ENCODE peak calls at places on chromosomes 11 and 22, in four cellular contexts. One of them, this sample, is unnamed.

GRCh38 chr11:61027141-61027840 is 55.8 kb downstream of the CD6 start:
- DNase-seq in colonic mucosa: no peak
- DNase-seq in H1: no peak
- DNase-seq in right atrium auricular region: no peak
- DNase-seq in this sample: no peak

GRCh38 chr11:85167038-85167437 is 460.1 kb downstream of the DLG2 start:
- DNase-seq in colonic mucosa: no peak
- DNase-seq in H1: no peak
- DNase-seq in right atrium auricular region: no peak
- DNase-seq in this sample: no peak

GRCh38 chr22:17705565-17706450 is 67.3 kb downstream of the BCL2L13 start:
- DNase-seq in right atrium auricular region: no peak
- DNase-seq in colonic mucosa: no peak
- DNase-seq in H1: no peak
- DNase-seq in this sample: no peak

GRCh38 chr11:85694385-85694980 is 8.5 kb upstream of the CCDC89 start:
- DNase-seq in H1: no peak
- DNase-seq in right atrium auricular region: no peak
- DNase-seq in colonic mucosa: no peak
- DNase-seq in this sample: no peak

GRCh38 chr11:124405611-124406010 is 6.8 kb upstream of the OR8B3 start:
- DNase-seq in colonic mucosa: no peak
- DNase-seq in right atrium auricular region: no peak
- DNase-seq in H1: no peak
- DNase-seq in this sample: no peak

GRCh38 chr11:46278387-46279173 is 1.1 kb downstream of the CREB3L1 start:
- DNase-seq in right atrium auricular region: no peak
- DNase-seq in colonic mucosa: peak; percentile 93
- DNase-seq in H1: peak; percentile 92
- DNase-seq in this sample: peak; percentile 68

GRCh38 chr11:130000552-130001176 is 2.0 kb downstream of the PRDM10 start:
- DNase-seq in right atrium auricular region: no peak
- DNase-seq in H1: no peak
- DNase-seq in colonic mucosa: peak; percentile 32
- DNase-seq in this sample: no peak

GRCh38 chr22:28034145-28034759 is 115.2 kb upstream of the PITPNB start:
- DNase-seq in H1: no peak
- DNase-seq in colonic mucosa: peak; percentile 3
- DNase-seq in right atrium auricular region: no peak
- DNase-seq in this sample: no peak

GRCh38 chr22:19979712-19980493 is 36.7 kb downstream of the ARVCF start:
- DNase-seq in H1: no peak
- DNase-seq in right atrium auricular region: no peak
- DNase-seq in colonic mucosa: no peak
- DNase-seq in this sample: no peak

GRCh38 chr11:114291847-114292680 is 4.1 kb upstream of the NNMT start:
- DNase-seq in H1: no peak
- DNase-seq in colonic mucosa: no peak
- DNase-seq in right atrium auricular region: no peak
- DNase-seq in this sample: no peak

GRCh38 chr22:38467438-38467903 is 425 bp upstream of the KDELR3 start:
- DNase-seq in H1: no peak
- DNase-seq in colonic mucosa: peak; percentile 58
- DNase-seq in right atrium auricular region: no peak
- DNase-seq in this sample: no peak

GRCh38 chr22:19983701-19984100 is 32.9 kb downstream of the ARVCF start:
- DNase-seq in H1: no peak
- DNase-seq in colonic mucosa: no peak
- DNase-seq in right atrium auricular region: no peak
- DNase-seq in this sample: no peak

GRCh38 chr11:35303596-35304392 is 115.6 kb downstream of the SLC1A2 start:
- DNase-seq in right atrium auricular region: peak; percentile 92
- DNase-seq in H1: no peak
- DNase-seq in colonic mucosa: peak; percentile 54
- DNase-seq in this sample: peak; percentile 51

GRCh38 chr11:3914807-3915206 is 59.3 kb downstream of the STIM1 start:
- DNase-seq in right atrium auricular region: no peak
- DNase-seq in H1: no peak
- DNase-seq in colonic mucosa: no peak
- DNase-seq in this sample: no peak

GRCh38 chr11:120132645-120133185 is 5.2 kb downstream of the TRIM29 start:
- DNase-seq in colonic mucosa: no peak
- DNase-seq in right atrium auricular region: no peak
- DNase-seq in H1: peak; percentile 26
- DNase-seq in this sample: no peak

GRCh38 chr11:117445097-117445658 is 117.5 kb downstream of the CEP164 start:
- DNase-seq in H1: no peak
- DNase-seq in colonic mucosa: no peak
- DNase-seq in right atrium auricular region: no peak
- DNase-seq in this sample: no peak

GRCh38 chr22:43424865-43425630 is 13.2 kb downstream of the MPPED1 start:
- DNase-seq in H1: no peak
- DNase-seq in right atrium auricular region: no peak
- DNase-seq in colonic mucosa: no peak
- DNase-seq in this sample: no peak
- H3K27me3 ChIP-seq in H1: no peaks in the 10 kb centered on the region
- H3K27me3 ChIP-seq in right atrium auricular region: no peaks in the 10 kb centered on the region
- H3K27me3 ChIP-seq in colonic mucosa: no peaks in the 10 kb centered on the region
- H3K27me3 ChIP-seq in this sample: no peaks in the 10 kb centered on the region

GRCh38 chr22:24355574-24355973 is 71.8 kb upstream of the ADORA2A start:
- DNase-seq in colonic mucosa: no peak
- DNase-seq in H1: no peak
- DNase-seq in right atrium auricular region: no peak
- DNase-seq in this sample: no peak
- H3K27ac ChIP-seq in colonic mucosa: no peak overlapping the region
- H3K27ac ChIP-seq in H1: no peak overlapping the region
- H3K27ac ChIP-seq in right atrium auricular region: no peak overlapping the region
- H3K27ac ChIP-seq in this sample: no peak overlapping the region

DNA sequence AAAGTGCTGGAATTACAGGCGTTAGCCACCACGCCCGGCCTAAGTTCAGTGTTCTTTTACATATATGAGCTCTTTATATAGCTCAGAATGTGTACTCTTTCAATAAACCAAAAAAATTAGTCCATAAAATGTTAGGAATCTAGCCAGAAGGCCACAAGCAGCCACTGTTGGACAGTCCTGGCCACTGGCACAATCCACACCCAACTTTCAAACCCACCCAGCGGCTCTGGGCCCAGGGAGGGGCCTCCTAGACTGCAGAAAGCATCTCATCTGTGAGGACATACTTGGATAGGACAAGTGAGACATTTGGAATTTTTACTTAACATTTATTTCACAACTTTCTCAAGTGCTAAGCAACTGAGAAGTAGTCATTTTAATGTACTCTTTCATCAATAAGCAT is 6.4 kb downstream of the PACSIN2 start:
- DNase-seq in colonic mucosa: peak; percentile 80
- DNase-seq in right atrium auricular region: peak; percentile 77
- DNase-seq in H1: no peak
- DNase-seq in this sample: no peak
- H3K4me1 ChIP-seq in colonic mucosa: peaks cover 26% of the 10 kb centered on the region
- H3K4me1 ChIP-seq in right atrium auricular region: peaks cover 52% of the 10 kb centered on the region
- H3K4me1 ChIP-seq in H1: peaks cover 6% of the 10 kb centered on the region
- H3K4me1 ChIP-seq in this sample: peaks cover 97% of the 10 kb centered on the region

GRCh38 chr22:48449466-48450187 is 1378.0 kb downstream of the BRD1 start:
- DNase-seq in colonic mucosa: no peak
- DNase-seq in right atrium auricular region: no peak
- DNase-seq in H1: no peak
- DNase-seq in this sample: no peak

GRCh38 chr22:48450188-48450825 is 1377.4 kb downstream of the BRD1 start:
- DNase-seq in H1: no peak
- DNase-seq in right atrium auricular region: no peak
- DNase-seq in colonic mucosa: no peak
- DNase-seq in this sample: no peak

GRCh38 chr22:48451891-48452290 is 1375.8 kb downstream of the BRD1 start:
- DNase-seq in colonic mucosa: no peak
- DNase-seq in H1: no peak
- DNase-seq in right atrium auricular region: no peak
- DNase-seq in this sample: no peak

GRCh38 chr22:48445113-48445827 is 1382.4 kb downstream of the BRD1 start:
- DNase-seq in H1: no peak
- DNase-seq in colonic mucosa: no peak
- DNase-seq in right atrium auricular region: no peak
- DNase-seq in this sample: no peak

DNA sequence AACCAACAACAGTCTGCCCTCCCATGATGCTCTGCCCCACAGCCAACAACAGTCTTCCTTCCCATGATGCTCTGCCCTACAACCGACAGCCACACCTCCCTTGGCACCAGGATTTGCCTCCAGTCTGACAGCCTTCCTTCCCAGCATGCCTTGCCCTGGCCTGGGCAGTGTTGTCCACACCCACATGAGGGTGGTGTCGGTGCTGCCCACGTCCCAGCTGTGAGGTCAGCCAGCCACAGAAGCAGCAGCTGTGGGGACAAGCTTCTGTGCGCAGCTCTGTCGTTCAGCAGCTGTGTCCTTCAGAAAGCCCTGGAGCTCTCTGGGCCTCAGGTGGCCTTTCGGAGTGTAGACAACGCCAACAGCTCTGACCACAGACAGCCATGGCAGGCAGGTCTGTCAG is 1378.9 kb downstream of the BRD1 start:
- DNase-seq in colonic mucosa: no peak
- DNase-seq in H1: no peak
- DNase-seq in right atrium auricular region: no peak
- DNase-seq in this sample: no peak
- H3K27me3 ChIP-seq in colonic mucosa: no peaks in the 10 kb centered on the region
- H3K27me3 ChIP-seq in H1: no peaks in the 10 kb centered on the region
- H3K27me3 ChIP-seq in right atrium auricular region: no peaks in the 10 kb centered on the region
- H3K27me3 ChIP-seq in this sample: no peaks in the 10 kb centered on the region

GRCh38 chr11:11163669-11164377 is 189.2 kb downstream of the CSNK2A3 start:
- DNase-seq in right atrium auricular region: no peak
- DNase-seq in H1: no peak
- DNase-seq in colonic mucosa: no peak
- DNase-seq in this sample: no peak

GRCh38 chr11:11167806-11168205 is 185.2 kb downstream of the CSNK2A3 start:
- DNase-seq in H1: no peak
- DNase-seq in colonic mucosa: no peak
- DNase-seq in right atrium auricular region: no peak
- DNase-seq in this sample: no peak

DNA sequence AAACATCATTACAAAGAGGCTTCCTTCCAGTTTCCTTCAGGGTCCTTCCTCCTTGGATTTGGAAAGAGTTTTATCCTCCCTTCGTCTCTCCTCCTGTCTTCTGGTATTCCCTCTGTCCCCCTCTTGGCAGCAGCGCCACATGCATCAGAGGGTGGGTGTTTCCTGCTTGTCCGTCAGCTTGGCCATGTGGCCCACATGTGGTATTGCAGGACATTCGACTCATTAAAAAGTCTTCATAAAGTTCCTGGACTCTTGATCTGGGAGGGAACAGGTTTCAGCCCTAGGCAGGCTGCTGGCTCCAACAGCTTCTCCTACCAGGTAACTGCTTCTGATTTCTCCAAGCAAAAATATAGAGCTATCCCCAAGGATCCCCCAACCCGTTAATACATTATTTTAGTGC is 189.8 kb downstream of the CSNK2A3 start:
- DNase-seq in right atrium auricular region: no peak
- DNase-seq in H1: no peak
- DNase-seq in colonic mucosa: no peak
- DNase-seq in this sample: no peak
- H3K27ac ChIP-seq in right atrium auricular region: no peak overlapping the region
- H3K27ac ChIP-seq in H1: no peak overlapping the region
- H3K27ac ChIP-seq in colonic mucosa: no peak overlapping the region
- H3K27ac ChIP-seq in this sample: no peak overlapping the region

This sample was measured in body of pancreas.